ENCODE peak calls at places on chromosome 11, in four cellular contexts. Y is tibial artery, E is GM12878, D is heart right ventricle. L is an unnamed sample. For H3K27me3, the result is how much of the 10 kb centered on the place peaks cover.

GRCh38 chr11:12223771-12224536 is 113.6 kb downstream of the MICAL2 start:
- DNase-seq in Y (no peak), D (no peak), E (no peak), L (no peak)

GRCh38 chr11:270451-271208 is 7.6 kb upstream of the NLRP6 start:
- DNase-seq in E (no peak), Y (peak), D (no peak), L (no peak)

GRCh38 chr11:71324788-71325417 is 72.5 kb upstream of the SHANK2 start:
- DNase-seq in E (no peak), Y (peak), D (no peak), L (no peak)

GRCh38 chr11:96869207-96869606 is 479.4 kb downstream of the JRKL start:
- DNase-seq in E (no peak), D (no peak), Y (no peak), L (no peak)

GRCh38 chr11:117805048-117805447 is 8.0 kb upstream of the DSCAML1 start:
- DNase-seq in E (no peak), Y (no peak), D (no peak), L (no peak)

GRCh38 chr11:62578541-62578940 is 4.8 kb upstream of the EEF1G start:
- DNase-seq in E (no peak), Y (no peak), D (no peak), L (no peak)

GRCh38 chr11:13055200-13055599 is 46.1 kb downstream of the RASSF10 start:
- DNase-seq in E (no peak), Y (no peak), D (no peak), L (no peak)

GRCh38 chr11:102457865-102458264 is 5.3 kb upstream of the TMEM123 start:
- DNase-seq in Y (no peak), E (no peak), D (no peak), L (no peak)

GRCh38 chr11:5992604-5993251 is 5.9 kb upstream of the OR52L1 start:
- DNase-seq in Y (no peak), E (no peak), D (no peak), L (no peak)

GRCh38 chr11:87150936-87151335 is 113.2 kb downstream of the TMEM135 start:
- DNase-seq in D (no peak), E (no peak), Y (no peak), L (no peak)

GRCh38 chr11:105579111-105579510 is 30.8 kb upstream of the GRIA4 start:
- DNase-seq in E (no peak), Y (no peak), D (no peak), L (no peak)

GRCh38 chr11:17986711-17987220 is 26.1 kb downstream of the SERGEF start:
- DNase-seq in D (no peak), Y (no peak), E (no peak), L (no peak)

GRCh38 chr11:34358666-34359547 is 1.1 kb upstream of the ABTB2 start:
- DNase-seq in D (peak), Y (peak), E (peak), L (peak)

GRCh38 chr11:16814410-16815046 is 76.1 kb downstream of the C11orf58 start:
- DNase-seq in Y (peak), D (no peak), E (no peak), L (peak)

GRCh38 chr11:119774180-119774763 is 45.3 kb upstream of the NECTIN1 start:
- DNase-seq in D (no peak), E (no peak), Y (no peak), L (no peak)

GRCh38 chr11:132994038-132994502 is 538.2 kb downstream of the OPCML start:
- DNase-seq in Y (no peak), D (no peak), E (no peak), L (no peak)

GRCh38 chr11:63518548-63518947 is 12.7 kb downstream of the LGALS12 start:
- DNase-seq in E (no peak), Y (no peak), D (no peak), L (no peak)

GRCh38 chr11:13090228-13090708 is 81.2 kb downstream of the RASSF10 start:
- DNase-seq in D (no peak), E (no peak), Y (no peak), L (no peak)

GRCh38 chr11:820655-821512 is 2.2 kb downstream of the PNPLA2 start:
- DNase-seq in E (no peak), Y (peak), D (peak), L (peak)

GRCh38 chr11:112042161-112042960 is 17.2 kb downstream of the DLAT start:
- DNase-seq in Y (no peak), D (no peak), E (no peak), L (no peak)

GRCh38 chr11:29484548-29484947 is 532.3 kb downstream of the KCNA4 start:
- DNase-seq in E (no peak), D (no peak), Y (no peak), L (no peak)

GRCh38 chr11:10303558-10304363 is 1.1 kb upstream of the ADM start:
- DNase-seq in E (no peak), Y (peak), D (peak), L (peak)

GRCh38 chr11:114087028-114087427 is 27.5 kb downstream of the ZBTB16 start:
- DNase-seq in E (no peak), Y (no peak), D (no peak), L (no peak)

GRCh38 chr11:70531281-70532065 is 133.1 kb downstream of the CTTN start:
- DNase-seq in D (no peak), Y (no peak), E (no peak), L (no peak)

GRCh38 chr11:36471577-36471976 is 38.5 kb downstream of the TRAF6 start:
- DNase-seq in D (no peak), E (no peak), Y (no peak), L (no peak)

GRCh38 chr11:69716099-69716498 is 12.3 kb upstream of the FGF19 start:
- DNase-seq in Y (no peak), D (no peak), E (no peak), L (no peak)

GRCh38 chr11:73312806-73313403 is 4.8 kb downstream of the ARHGEF17 start:
- DNase-seq in E (no peak), D (no peak), Y (no peak), L (no peak)

GRCh38 chr11:45537617-45538016 is 127.8 kb downstream of the CHST1 start:
- DNase-seq in Y (no peak), D (no peak), E (no peak), L (no peak)

GRCh38 chr11:6926208-6927029 is at the start of gene ZNF215:
- DNase-seq in D (peak), Y (peak), E (no peak), L (peak)

GRCh38 chr11:117657801-117658200 is 139.2 kb downstream of the DSCAML1 start:
- DNase-seq in Y (no peak), E (no peak), D (peak), L (no peak)

GRCh38 chr11:115941044-115941443 is 436.8 kb upstream of the CADM1 start:
- DNase-seq in E (no peak), D (no peak), Y (no peak), L (no peak)

GRCh38 chr11:112013501-112014164 is 11.6 kb upstream of the DLAT start:
- DNase-seq in E (no peak), Y (no peak), D (no peak), L (no peak)

GRCh38 chr11:72864692-72865655 is 50.8 kb downstream of the ATG16L2 start:
- DNase-seq in D (no peak), Y (no peak), E (no peak), L (no peak)

GRCh38 chr11:4664183-4664582 is 20.4 kb downstream of the OR51E1 start:
- DNase-seq in Y (no peak), D (no peak), E (no peak), L (no peak)

GRCh38 chr11:40130427-40130826 is 1329.0 kb downstream of the LRRC4C start:
- DNase-seq in E (no peak), Y (no peak), D (no peak), L (no peak)

DNA sequence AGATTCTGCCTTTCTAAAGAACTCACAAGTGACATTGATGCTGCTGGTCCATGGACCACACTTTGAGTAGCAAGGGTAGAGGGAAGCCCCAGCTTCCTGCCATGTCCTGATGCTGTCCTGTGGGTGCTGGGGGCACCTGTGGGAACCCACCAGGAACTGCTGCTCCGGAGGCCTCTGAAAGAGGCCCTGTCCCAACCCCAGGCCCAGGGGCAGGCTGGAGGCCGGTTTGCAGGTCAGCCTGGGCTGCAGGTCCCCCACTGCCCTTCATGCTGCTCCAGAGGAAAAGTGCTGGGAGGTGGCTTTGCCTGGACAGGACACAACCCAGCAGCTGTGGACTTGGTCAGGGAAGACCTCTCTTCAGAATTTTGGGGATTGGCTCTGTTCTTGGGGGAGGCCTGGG is 44.8 kb upstream of the SLC22A12 start:
- DNase-seq in E (no peak), D (no peak), Y (no peak), L (peak)
- H3K27me3 ChIP-seq in E (under half), D (under half), Y (under half), L (under half)

DNA sequence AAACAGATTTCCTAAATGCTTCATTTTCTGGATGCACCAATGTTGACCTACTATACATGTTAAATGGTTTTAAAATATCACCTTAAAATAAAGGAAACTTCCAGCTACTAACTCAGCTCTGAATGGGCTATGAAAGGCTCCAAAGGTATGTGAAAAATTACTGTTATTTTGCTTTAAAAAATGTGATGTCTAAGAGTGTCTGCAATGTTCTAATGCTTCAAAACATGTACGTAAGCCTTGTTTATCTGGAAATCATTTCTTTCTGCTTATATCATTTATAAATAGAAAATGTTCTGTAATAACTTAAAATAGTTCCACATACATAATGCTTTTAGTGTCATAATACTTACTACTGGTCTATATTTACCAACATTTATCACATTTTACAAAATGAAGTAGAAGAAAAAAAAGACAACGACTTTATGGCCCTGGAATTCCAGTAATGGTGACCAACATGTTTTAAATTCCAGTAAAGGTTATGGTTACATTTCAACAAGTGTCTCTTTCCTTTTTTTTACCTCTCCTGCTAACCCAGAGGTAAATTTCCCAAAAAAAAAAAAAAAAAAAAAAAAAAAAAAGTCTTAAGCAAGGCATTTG is 2.5 kb downstream of the BDNF start:
- DNase-seq in E (no peak), D (no peak), Y (no peak), L (no peak)
- H3K27me3 ChIP-seq in E (under half), D (half or more), Y (under half), L (half or more)

DNA sequence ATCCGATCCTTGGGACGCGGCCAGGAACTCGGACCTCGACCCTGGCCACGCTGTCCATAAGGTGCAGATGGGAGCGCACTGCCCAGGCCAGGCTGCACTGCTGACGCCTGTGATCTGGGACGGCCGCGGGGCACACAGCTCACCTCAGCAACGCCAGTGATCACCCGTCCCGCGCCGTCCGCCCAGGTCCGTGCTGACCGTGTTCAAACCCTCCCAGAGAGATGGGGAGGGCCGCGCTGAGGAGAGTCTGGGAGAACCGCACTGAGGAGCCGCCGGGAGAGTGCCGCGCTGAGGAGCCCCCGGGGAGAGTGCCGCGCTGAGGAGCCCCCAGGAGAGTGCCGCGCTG is 636 bp downstream of the KCNQ1OT1 start:
- DNase-seq in Y (peak), E (no peak), D (no peak), L (peak)
- H3K27me3 ChIP-seq in Y (under half), E (under half), D (under half), L (under half)

GRCh38 chr11:123920943-123921342 is 18.5 kb upstream of the OR4D5 start:
- DNase-seq in E (no peak), Y (no peak), D (no peak), L (no peak)
- H3K27me3 ChIP-seq in E (under half), Y (under half), D (under half), L (under half)

DNA sequence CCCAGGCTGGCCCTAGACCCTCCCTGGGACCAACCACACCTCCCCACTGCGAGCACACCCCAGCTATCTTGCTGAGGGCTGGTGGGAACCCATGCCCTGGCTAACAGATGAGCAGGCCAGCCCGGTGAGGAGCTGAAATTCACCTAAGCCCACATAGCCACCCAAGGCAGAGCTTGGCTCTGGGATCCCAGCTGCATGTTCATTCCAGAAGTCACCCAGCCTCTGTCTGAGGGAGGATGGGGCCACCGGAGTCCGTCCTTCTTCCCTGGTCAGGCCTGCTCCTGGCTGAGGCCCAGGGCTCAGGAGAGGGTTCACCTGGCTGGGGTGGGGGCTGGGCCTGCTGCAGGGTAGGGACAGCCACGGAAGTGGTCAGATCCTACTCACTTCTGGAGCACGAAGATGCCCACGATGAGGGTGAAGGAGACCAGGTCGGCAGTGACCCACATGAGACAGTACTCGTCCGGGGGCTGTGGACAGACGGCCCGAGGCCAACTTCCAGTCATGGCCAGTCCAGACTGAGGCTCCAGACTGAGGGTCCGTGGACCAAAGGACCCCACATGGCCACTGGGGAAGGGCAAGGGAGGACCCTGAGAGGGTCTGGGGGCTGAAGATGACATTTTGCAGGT is 6.6 kb upstream of the KLHL35 start:
- DNase-seq in E (no peak), Y (no peak), D (no peak), L (no peak)
- H3K27me3 ChIP-seq in E (under half), Y (under half), D (under half), L (under half)

L was measured in lower lobe of right lung.